ENCODE peak calls at places on chromosomes 5 and 9, in four cellular contexts. V, L, H and F are unnamed samples.

GRCh38 chr9:124342946-124343485 is 72.2 kb downstream of the PSMB7 start:
- DNase-seq in H (peak), V (peak), L (no peak), F (no peak)

GRCh38 chr9:130211548-130212226 is 39.5 kb downstream of the NCS1 start:
- DNase-seq in V (no peak), L (no peak), H (no peak), F (no peak)

GRCh38 chr9:85617271-85617670 is 124.5 kb downstream of the AGTPBP1 start:
- DNase-seq in L (no peak), H (no peak), V (no peak), F (no peak)

GRCh38 chr5:2204366-2205184 is 321.9 kb upstream of the IRX4 start:
- DNase-seq in L (no peak), H (no peak), V (no peak), F (no peak)

GRCh38 chr9:120761011-120761410 is 32.2 kb downstream of the FBXW2 start:
- DNase-seq in H (no peak), V (no peak), L (no peak), F (no peak)

GRCh38 chr5:94793113-94793815 is 174.8 kb downstream of the SLF1 start:
- DNase-seq in V (peak), H (no peak), L (peak), F (no peak)

GRCh38 chr9:86116425-86116824 is 17.1 kb upstream of the GOLM1 start:
- DNase-seq in L (no peak), H (no peak), V (no peak), F (no peak)

GRCh38 chr9:135075234-135076142 is 12.0 kb upstream of the OLFM1 start:
- DNase-seq in H (peak), L (no peak), V (no peak), F (no peak)

GRCh38 chr5:58447231-58447630 is 12.7 kb downstream of the PLK2 start:
- DNase-seq in H (no peak), V (no peak), L (no peak), F (no peak)

GRCh38 chr9:15078345-15078744 is 168.1 kb upstream of the FREM1 start:
- DNase-seq in V (no peak), H (no peak), L (no peak), F (no peak)

GRCh38 chr5:57650360-57651069 is 167.9 kb upstream of the ACTBL2 start:
- DNase-seq in V (peak), L (peak), H (peak), F (no peak)

GRCh38 chr5:161847896-161848510 is at the start of gene GABRA1:
- DNase-seq in L (no peak), H (no peak), V (no peak), F (no peak)

GRCh38 chr5:158382473-158382872 is 523.5 kb upstream of the CLINT1 start:
- DNase-seq in H (peak), L (no peak), V (peak), F (no peak)
- H3K27ac ChIP-seq in H (no peak), L (no peak), V (peak), F (no peak)

DNA sequence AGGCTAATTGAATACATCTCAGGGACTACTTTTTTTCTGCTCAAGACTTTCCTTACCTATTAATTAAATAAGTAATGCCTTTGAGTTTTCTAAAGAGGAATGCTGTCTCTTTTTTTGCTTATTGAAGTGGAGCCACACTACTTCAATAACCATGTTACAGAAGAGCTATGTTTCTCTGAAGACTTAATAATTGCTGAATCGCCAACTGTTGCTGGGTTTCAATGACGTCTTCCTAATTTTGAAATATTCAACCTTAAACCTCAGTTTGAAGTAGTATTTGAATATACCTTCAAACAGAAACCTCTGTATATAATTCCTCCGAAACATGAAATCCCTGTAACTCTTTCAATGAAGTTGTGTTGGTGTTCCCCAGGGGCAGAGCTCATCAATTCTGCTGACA is 21.0 kb downstream of the NUDT12 start:
- DNase-seq in L (no peak), H (no peak), V (no peak), F (no peak)
- H3K27ac ChIP-seq in L (no peak), H (no peak), V (no peak), F (no peak)

GRCh38 chr5:68037541-68037940 is 178.0 kb upstream of the PIK3R1 start:
- DNase-seq in V (no peak), H (peak), L (no peak), F (no peak)

GRCh38 chr5:68032240-68032762 is 183.3 kb upstream of the PIK3R1 start:
- DNase-seq in L (no peak), H (no peak), V (no peak), F (no peak)

GRCh38 chr5:68028131-68028727 is 187.3 kb upstream of the PIK3R1 start:
- DNase-seq in H (no peak), L (no peak), V (no peak), F (no peak)

GRCh38 chr5:68033029-68033428 is 182.5 kb upstream of the PIK3R1 start:
- DNase-seq in V (no peak), H (peak), L (no peak), F (no peak)

DNA sequence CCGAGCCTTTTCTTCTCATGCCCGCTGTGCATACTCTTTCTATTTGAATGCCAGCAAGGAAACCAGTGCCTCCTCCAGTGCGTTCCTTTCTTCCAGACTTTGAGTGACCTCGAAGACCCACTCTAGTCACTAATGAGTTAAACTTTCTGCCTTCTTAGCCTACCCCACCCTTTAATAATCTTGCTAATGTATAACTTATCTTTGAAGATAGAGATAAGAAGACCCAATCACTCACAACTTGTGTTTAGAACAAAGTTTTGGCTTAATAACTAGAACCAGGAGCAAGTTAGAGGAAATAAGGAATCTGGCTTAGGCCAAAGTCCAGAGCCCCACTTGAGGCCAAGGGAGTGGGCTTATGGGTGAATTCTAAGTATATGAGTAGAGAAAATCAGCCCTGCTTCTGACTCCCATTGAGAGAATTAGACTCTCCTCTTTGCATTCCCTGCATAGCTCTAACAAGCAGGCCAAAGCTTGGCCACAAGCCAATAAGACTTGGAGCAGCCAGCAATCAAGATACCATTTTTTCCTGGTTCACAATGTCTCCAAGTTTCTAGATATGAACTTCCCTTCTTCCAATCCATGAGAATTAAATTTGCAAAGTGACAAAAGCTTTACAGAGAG is 181.5 kb upstream of the PIK3R1 start:
- DNase-seq in V (no peak), L (no peak), H (peak), F (no peak)
- H3K27ac ChIP-seq in V (no peak), L (no peak), H (no peak), F (no peak)

GRCh38 chr9:114366334-114367128 is 21.3 kb downstream of the AKNA start:
- DNase-seq in V (peak), L (peak), H (peak), F (no peak)
- H3K27ac ChIP-seq in V (peak), L (peak), H (peak), F (peak)

GRCh38 chr5:96280946-96281393 is 152.1 kb downstream of the PCSK1 start:
- DNase-seq in H (peak), V (peak), L (no peak), F (no peak)
- H3K27ac ChIP-seq in H (no peak), V (no peak), L (no peak), F (no peak)

DNA sequence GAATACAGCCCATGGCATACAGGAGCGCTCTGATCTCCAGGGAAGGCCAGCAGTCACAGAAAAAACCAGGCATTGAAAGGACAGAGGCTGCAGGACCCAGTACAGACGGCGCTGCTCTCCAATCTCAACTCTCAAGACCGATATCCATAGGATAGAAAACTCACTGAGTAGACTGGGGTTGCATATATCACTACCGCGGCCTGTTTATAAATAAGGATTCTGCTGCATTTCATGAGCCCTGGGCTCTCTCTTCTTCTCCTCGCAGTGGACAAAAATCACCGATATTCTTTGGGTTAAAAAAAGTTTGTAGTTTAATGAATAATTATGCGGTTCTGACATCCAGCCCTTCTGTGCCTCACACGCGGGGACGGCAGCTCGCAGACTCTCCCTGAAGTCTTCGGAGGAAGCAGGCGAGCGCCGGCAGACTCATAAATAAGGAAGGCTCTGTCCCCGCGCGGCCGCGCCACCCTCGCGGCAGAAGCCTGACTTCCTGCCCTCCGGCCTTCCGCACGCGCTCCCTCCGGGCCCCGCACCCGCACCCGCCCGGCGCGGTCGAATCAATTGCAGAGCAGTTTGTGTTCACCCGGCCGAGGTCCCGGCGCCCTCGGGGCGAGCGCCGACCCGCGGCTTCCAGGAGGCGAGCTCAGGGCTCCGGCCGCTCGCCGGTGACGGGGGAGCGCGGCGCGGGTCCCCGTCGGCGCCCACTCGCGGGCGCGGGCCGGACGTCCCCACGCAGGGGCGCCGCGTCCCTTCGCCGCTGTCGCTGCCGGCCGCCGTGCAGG is at the start of gene FAM78A:
- DNase-seq in H (no peak), L (peak), V (no peak), F (no peak)
- H3K27ac ChIP-seq in H (no peak), L (peak), V (no peak), F (peak)

DNA sequence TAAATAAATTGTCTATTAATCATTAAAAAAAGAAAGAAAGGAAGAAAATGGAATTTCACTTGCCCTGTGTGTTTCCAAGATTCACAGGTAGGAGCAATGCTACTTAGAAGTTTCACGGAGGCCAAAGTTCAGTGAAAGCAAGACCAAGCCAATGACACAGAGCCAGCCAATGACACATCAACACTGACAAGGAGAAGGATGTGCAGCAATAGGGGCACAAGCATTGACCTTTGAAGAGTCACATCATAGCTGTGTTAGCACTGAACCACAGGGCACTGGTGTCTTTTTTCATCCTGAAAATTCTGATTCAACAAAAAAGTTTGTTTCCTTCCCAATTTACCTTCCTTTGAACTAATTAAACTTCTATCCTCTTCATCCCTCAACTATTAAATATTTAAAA is 364.2 kb downstream of the PDE4D start:
- DNase-seq in H (no peak), V (no peak), L (no peak), F (no peak)
- H3K27ac ChIP-seq in H (no peak), V (no peak), L (no peak), F (no peak)

DNA sequence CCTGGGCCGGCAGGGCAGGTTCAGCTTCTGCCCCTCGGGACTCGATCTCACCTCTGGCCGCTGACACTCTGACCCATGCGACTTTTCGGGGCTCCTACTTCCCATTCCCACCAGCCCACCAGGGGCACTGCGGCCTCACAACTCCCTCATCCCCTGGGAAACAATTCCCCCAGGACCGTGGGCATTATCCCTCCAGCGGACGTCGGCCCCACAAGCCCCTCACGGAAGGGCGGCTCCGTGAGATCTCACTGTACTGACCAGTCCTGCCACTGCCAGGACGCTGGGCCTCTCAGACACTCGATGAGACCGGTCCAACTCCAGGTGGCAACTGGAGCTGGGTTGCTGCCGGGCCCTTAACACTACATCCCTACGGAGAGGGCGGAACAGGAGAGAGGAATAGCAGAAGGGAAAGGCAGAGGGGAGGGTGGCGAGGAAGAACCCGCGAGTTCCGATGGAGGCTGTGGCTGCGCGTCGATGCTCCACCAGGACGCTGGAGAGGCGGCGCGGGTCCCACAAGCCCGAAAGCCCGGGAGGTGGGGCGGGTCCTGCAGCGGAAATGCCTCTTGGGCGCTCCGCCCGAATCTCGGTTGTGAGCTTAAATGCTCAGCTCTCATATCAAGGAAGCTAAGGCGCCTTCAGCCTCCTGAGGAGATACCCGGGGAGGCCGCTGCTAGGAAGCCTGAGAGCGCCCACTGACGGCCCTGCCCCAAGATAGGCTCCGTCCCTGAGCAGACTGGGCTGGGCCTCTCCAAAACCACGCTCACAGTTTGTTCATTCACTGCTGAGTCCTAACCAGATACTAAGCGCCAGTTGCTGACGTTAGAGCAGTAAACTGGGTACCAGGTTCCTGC is 36.3 kb downstream of the VCP start:
- DNase-seq in V (no peak), L (no peak), H (peak), F (no peak)
- H3K27ac ChIP-seq in V (no peak), L (no peak), H (no peak), F (no peak)

DNA sequence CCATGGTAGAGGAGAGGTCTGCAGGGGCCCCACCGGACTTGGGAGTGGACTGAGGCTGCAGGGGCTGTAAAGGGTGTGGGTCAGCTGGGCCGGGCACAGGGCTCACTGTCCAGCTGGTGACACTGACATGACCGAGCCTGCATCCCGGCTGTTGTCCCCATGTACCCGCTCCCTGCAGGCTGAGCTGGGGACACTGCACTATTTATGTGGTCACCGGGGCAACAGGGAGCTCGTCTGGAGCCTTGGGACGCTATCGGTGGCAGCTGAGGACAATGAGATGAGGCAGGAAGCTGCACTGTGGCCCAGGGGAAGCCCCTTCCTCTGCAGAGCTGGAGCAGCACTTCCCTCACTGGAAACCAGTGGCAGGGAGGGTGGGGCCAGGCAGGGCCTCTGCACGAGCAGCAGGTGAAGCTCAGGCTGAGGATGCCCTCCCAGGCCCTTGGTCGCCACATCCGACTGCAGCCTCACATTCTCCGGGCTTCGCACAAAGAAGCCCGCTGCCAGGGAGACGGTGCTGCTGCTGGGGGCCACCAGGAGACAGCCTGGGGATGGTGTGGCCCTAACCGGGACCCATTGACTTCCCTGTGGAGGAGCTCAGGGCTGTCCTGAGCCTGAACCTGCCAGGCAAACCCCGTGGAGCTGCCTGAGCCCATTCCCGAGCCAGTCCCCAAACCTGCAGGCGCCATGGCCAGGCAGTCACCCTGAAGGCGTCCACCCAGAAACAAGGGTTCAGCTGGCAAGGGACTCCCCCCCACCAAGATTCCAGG is 26.4 kb downstream of the ZDHHC11B start:
- DNase-seq in L (no peak), H (no peak), V (no peak), F (no peak)
- H3K27ac ChIP-seq in L (no peak), H (no peak), V (no peak), F (peak)